ENCODE peak calls at places on chromosome 13, in four cellular contexts. X is cardiac fibroblast, Y is lower leg skin, C is stomach. Z is an unnamed sample.

GRCh38 chr13:84479656-84480055 is 597.4 kb upstream of the SLITRK1 start:
- DNase-seq in C (no peak), X (peak; percentile 21), Y (no peak), Z (peak; percentile 11)

GRCh38 chr13:29859971-29860370 is 9.6 kb upstream of the UBL3 start:
- DNase-seq in Y (no peak), C (no peak), X (peak; percentile 88), Z (peak; percentile 66)

GRCh38 chr13:91132381-91132780 is 215.1 kb upstream of the MIR17HG start:
- DNase-seq in Y (no peak), X (no peak), C (no peak), Z (no peak)

GRCh38 chr13:40503966-40504591 is 162.4 kb downstream of the FOXO1 start:
- DNase-seq in X (peak; percentile 96), Y (no peak), C (no peak), Z (peak; percentile 81)

GRCh38 chr13:20118268-20119140 is 42.3 kb downstream of the GJA3 start:
- DNase-seq in X (peak; percentile 36), Y (no peak), C (peak; percentile 74), Z (no peak)

GRCh38 chr13:75938811-75939525 is 302.8 kb downstream of the LMO7 start:
- DNase-seq in X (peak; percentile 6), Y (no peak), C (no peak), Z (peak; percentile 33)

GRCh38 chr13:94389544-94390351 is 89.7 kb downstream of the DCT start:
- DNase-seq in Y (no peak), C (no peak), X (no peak), Z (peak; percentile 19)

GRCh38 chr13:36096411-36097184 is 34.6 kb downstream of the DCLK1 start:
- DNase-seq in X (peak; percentile 68), Y (no peak), C (no peak), Z (peak; percentile 23)

GRCh38 chr13:71906438-71906837 is 39.4 kb upstream of the DACH1 start:
- DNase-seq in C (no peak), Y (no peak), X (no peak), Z (no peak)

GRCh38 chr13:42652642-42653415 is 78.9 kb downstream of the TNFSF11 start:
- DNase-seq in X (no peak), Y (no peak), C (no peak), Z (no peak)

GRCh38 chr13:96898212-96898611 is 96.1 kb downstream of the OXGR1 start:
- DNase-seq in C (no peak), Y (no peak), X (peak; percentile 92), Z (peak; percentile 75)

GRCh38 chr13:30156270-30156669 is 151.1 kb downstream of the KATNAL1 start:
- DNase-seq in Y (no peak), C (no peak), X (no peak), Z (no peak)

GRCh38 chr13:80873589-80873988 is 532.7 kb upstream of the SPRY2 start:
- DNase-seq in Y (no peak), C (no peak), X (peak; percentile 9), Z (no peak)

GRCh38 chr13:72536668-72537399 is 190.6 kb downstream of the MZT1 start:
- DNase-seq in X (no peak), Y (no peak), C (no peak), Z (no peak)

GRCh38 chr13:93476175-93476574 is 249.6 kb downstream of the GPC6 start:
- DNase-seq in C (no peak), Y (no peak), X (peak; percentile 25), Z (peak; percentile 85)

GRCh38 chr13:101150998-101151397 is 265.3 kb downstream of the NALCN start:
- DNase-seq in C (no peak), Y (no peak), X (peak; percentile 52), Z (no peak)

GRCh38 chr13:49042476-49042875 is 66.8 kb downstream of the FNDC3A start:
- DNase-seq in Y (no peak), C (no peak), X (peak; percentile 40), Z (no peak)

GRCh38 chr13:114279146-114279545 is 2.3 kb upstream of the UPF3A start:
- DNase-seq in Y (no peak), C (no peak), X (no peak), Z (no peak)
- H3K4me3 ChIP-seq in Y (no peak overlapping the region), C (no peak overlapping the region), X (no peak overlapping the region), Z (no peak overlapping the region)

GRCh38 chr13:113545455-113545930 is 39.1 kb upstream of the TFDP1 start:
- DNase-seq in X (no peak), Y (no peak), C (no peak), Z (peak; percentile 54)
- H3K4me3 ChIP-seq in X (no peak overlapping the region), Y (no peak overlapping the region), C (no peak overlapping the region), Z (no peak overlapping the region)

GRCh38 chr13:87677334-87678234 is 6.4 kb downstream of the SLITRK5 start:
- DNase-seq in X (no peak), C (no peak), Y (no peak), Z (no peak)
- H3K4me3 ChIP-seq in X (peak overlapping the region; percentile 24), C (peak overlapping the region; percentile 62), Y (peak overlapping the region; percentile 29), Z (peak overlapping the region; percentile 46)

DNA sequence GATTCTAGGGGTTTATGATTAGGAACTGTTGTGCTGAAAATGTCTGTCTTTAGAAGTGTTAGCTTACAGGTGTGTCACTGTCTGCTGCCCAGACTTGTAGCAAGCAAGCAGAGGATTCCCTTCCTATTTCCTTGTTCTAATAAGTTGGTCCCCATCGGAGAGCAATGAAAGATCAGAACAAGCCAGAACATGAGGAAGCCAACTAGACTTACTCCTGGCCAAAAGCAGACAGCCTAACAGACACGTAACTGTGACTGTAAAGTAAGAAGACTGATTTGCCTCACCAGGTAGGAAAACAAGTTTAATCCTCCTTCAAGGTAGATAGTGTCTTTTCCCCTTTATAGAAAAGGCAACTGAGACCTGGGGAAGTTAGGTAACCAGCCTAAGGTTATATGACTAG is 12.5 kb downstream of the POLR1D start:
- DNase-seq in C (no peak), Y (peak; percentile 39), X (no peak), Z (no peak)
- H3K4me3 ChIP-seq in C (no peak overlapping the region), Y (no peak overlapping the region), X (no peak overlapping the region), Z (no peak overlapping the region)

GRCh38 chr13:33279898-33280549 is 5.5 kb downstream of the STARD13 start:
- DNase-seq in C (no peak), Y (peak; percentile 63), X (peak; percentile 93), Z (peak; percentile 83)
- H3K4me3 ChIP-seq in C (no peak overlapping the region), Y (no peak overlapping the region), X (no peak overlapping the region), Z (no peak overlapping the region)

DNA sequence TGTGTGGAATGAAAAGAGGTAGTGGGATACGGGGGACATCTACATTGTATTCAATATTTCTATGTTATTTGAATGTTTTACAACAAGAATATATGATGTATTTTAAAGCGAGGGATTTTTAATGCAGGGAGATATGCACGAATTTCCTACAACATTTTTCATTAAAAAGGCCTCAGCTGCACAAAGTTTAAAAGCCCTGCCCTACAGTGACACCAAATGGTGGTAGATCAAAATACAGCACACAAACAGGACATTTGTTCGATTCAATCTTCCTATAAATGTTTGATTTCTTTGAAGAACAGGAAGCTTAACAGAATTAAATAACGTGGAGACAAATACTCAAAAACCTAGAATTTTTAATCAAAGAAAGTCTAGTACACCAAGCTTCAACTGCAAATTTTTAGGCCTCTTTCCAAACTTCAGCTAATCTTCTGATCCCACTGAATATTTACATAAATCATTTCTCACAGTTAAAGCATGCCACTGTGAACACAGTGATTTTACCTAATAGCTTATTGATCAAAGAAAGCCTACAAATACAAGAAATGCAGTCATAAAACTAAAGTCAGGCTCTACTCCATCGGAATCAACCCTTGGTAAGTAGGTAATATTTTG is 257.2 kb downstream of the DIAPH3 start:
- DNase-seq in C (no peak), Y (no peak), X (peak; percentile 68), Z (no peak)
- H3K4me3 ChIP-seq in C (no peak overlapping the region), Y (no peak overlapping the region), X (no peak overlapping the region), Z (no peak overlapping the region)

DNA sequence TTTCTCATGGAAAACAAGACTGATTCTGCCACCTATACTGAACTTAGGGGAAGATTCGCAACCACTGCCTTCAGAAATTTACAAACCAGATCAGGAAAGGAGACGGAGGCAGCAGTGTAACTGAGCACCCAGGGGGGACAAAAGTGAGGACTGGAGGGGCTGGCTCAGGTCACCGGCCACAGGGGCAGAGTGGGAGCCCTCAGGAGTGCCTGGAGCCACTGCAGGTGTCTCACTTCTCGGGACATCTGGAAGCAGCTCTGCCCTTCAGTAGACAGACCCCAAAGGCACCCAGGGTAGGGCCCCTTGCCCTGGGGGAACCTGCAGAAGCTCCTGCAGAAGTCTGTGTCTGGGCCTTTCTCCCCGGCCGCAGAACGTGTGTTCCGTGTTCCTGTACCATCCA is 5.8 kb downstream of the ARHGEF7 start:
- DNase-seq in X (no peak), Y (no peak), C (no peak), Z (no peak)
- H3K4me3 ChIP-seq in X (no peak overlapping the region), Y (no peak overlapping the region), C (no peak overlapping the region), Z (no peak overlapping the region)

DNA sequence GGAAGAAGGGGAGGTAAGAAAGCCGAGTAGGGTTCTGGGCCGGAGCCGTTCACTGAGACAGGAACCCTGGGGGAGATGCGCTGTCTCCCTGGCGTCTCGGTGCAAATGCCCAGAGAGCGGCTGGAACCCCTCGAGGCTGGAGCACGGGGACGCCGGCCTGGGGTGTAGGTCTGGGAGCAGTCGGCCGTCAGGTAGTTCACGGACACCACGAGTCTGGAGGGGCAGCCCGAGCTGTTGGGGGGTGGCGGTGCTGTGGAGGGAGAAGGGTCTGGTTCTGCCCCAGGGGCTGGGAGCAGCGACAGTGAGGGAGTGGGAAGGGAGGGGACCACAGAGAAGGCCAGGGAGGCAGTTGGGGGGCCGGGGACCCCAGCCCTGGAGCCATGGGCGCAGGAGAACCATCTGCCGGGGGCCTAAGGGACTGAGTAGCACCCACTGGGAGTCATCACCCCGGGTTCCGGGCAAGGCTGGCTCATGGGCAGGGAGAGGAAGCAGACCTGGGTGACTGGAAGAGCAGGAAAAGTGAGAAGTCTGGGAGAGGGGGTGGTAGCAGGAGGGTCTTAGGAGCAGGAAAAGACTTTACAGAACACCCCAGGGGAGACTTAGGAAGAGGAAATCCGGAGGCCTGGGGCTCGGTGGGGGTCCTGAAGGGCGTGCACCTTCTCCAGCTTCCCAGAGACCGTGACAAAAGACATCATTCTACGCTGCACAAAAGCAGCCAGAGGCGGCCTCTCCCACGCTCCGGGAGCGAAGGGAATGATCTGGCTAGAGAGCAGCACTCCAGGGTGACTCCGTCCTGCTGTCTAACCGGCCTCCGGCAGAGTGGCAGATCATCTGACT is 173.1 kb upstream of the SOX1 start:
- DNase-seq in X (no peak), C (no peak), Y (no peak), Z (no peak)
- H3K4me3 ChIP-seq in X (no peak overlapping the region), C (no peak overlapping the region), Y (no peak overlapping the region), Z (no peak overlapping the region)